ENCODE peak calls at places on chromosomes 12 and 14, in seven cellular contexts. T is upper lobe of right lung; J is lower lobe of right lung; X is HCT116; Y is CD4-positive, alpha-beta T cell; P is endodermal cell; M is astrocyte of the spinal cord. W is an unnamed sample.

GRCh38 chr14:67837011-67837624 is 17.5 kb downstream of the RAD51B start:
- DNase-seq in T (no peak), J (no peak), X (peak; percentile 72), Y (peak; percentile 40), P (peak; percentile 73), M (peak; percentile 87), W (peak; percentile 44)

GRCh38 chr14:74605531-74606223 is 6.4 kb downstream of the LTBP2 start:
- DNase-seq in T (no peak), J (no peak), X (no peak), Y (no peak), P (no peak), M (no peak), W (no peak)

GRCh38 chr14:58633831-58634230 is 3.9 kb upstream of the DACT1 start:
- DNase-seq in T (no peak), J (no peak), X (no peak), Y (no peak), P (no peak), M (peak; percentile 29), W (no peak)

GRCh38 chr14:63174760-63175191 is 29.5 kb upstream of the RHOJ start:
- DNase-seq in T (no peak), J (no peak), X (peak; percentile 12), Y (no peak), P (no peak), M (peak; percentile 79), W (peak; percentile 35)

GRCh38 chr12:121925361-121925725 is 7.0 kb downstream of the CFAP251 start:
- DNase-seq in T (no peak), J (no peak), X (no peak), Y (no peak), P (peak; percentile 60), M (peak; percentile 83), W (no peak)

GRCh38 chr12:111408116-111408440 is 2.4 kb downstream of the SH2B3 start:
- DNase-seq in T (no peak), J (no peak), X (no peak), Y (no peak), P (no peak), M (no peak), W (no peak)

GRCh38 chr14:101736071-101736470 is 25.4 kb upstream of the PPP2R5C start:
- DNase-seq in T (no peak), J (no peak), X (no peak), Y (no peak), P (no peak), M (no peak), W (no peak)

GRCh38 chr12:9133243-9133938 is 17.7 kb upstream of the A2M start:
- DNase-seq in T (no peak), J (no peak), X (no peak), Y (no peak), P (no peak), M (peak; percentile 2), W (no peak)

GRCh38 chr14:74299061-74299545 is 3.6 kb downstream of the ABCD4 start:
- DNase-seq in T (no peak), J (no peak), X (peak; percentile 22), Y (no peak), P (peak; percentile 88), M (peak; percentile 36), W (no peak)

GRCh38 chr14:100526057-100526456 is 61.2 kb downstream of the BEGAIN start:
- DNase-seq in T (peak; percentile 33), J (no peak), X (no peak), Y (no peak), P (no peak), M (no peak), W (no peak)

GRCh38 chr14:51967521-51967920 is 21.8 kb upstream of the RTRAF start:
- DNase-seq in T (no peak), J (no peak), X (no peak), Y (no peak), P (no peak), M (no peak), W (no peak)

GRCh38 chr14:103312006-103312635 is 21.9 kb upstream of the EIF5 start:
- DNase-seq in T (peak; percentile 51), J (no peak), X (no peak), Y (no peak), P (peak; percentile 38), M (no peak), W (no peak)

GRCh38 chr12:60494249-60494648 is 898.4 kb downstream of the SLC16A7 start:
- DNase-seq in T (no peak), J (no peak), X (peak; percentile 31), Y (no peak), P (no peak), M (peak; percentile 47), W (peak; percentile 2)

GRCh38 chr12:106629797-106630669 is 47.2 kb downstream of the RFX4 start:
- DNase-seq in T (no peak), J (no peak), X (no peak), Y (no peak), P (no peak), M (peak; percentile 6), W (no peak)

GRCh38 chr12:117387832-117388231 is 26.4 kb upstream of the NOS1 start:
- DNase-seq in T (no peak), J (no peak), X (no peak), Y (no peak), P (no peak), M (no peak), W (no peak)

GRCh38 chr12:115383668-115384067 is 699.7 kb upstream of the TBX3 start:
- DNase-seq in T (no peak), J (no peak), X (no peak), Y (no peak), P (no peak), M (peak; percentile 66), W (no peak)
- TF ChIP-seq CTCF in T (no peak), J (no peak), X (no peak), Y (no peak), P (no peak), M (no peak), W (no peak)

GRCh38 chr12:112574896-112575558 is 156.3 kb downstream of the PTPN11 start:
- DNase-seq in T (no peak), J (no peak), X (no peak), Y (no peak), P (peak; percentile 65), M (no peak), W (no peak)
- TF ChIP-seq CTCF in T (no peak), J (no peak), X (no peak), Y (no peak), P (no peak), M (no peak), W (no peak)

GRCh38 chr14:37545174-37545573 is 49.9 kb downstream of the FOXA1 start:
- DNase-seq in T (no peak), J (no peak), X (no peak), Y (no peak), P (no peak), M (no peak), W (no peak)
- TF ChIP-seq CTCF in T (no peak), J (no peak), X (no peak), Y (no peak), P (peak; percentile 36), M (no peak), W (no peak)

GRCh38 chr12:89945123-89945522 is 236.5 kb upstream of the ATP2B1 start:
- DNase-seq in T (no peak), J (no peak), X (no peak), Y (no peak), P (no peak), M (no peak), W (no peak)
- TF ChIP-seq CTCF in T (no peak), J (no peak), X (no peak), Y (no peak), P (no peak), M (no peak), W (no peak)

DNA sequence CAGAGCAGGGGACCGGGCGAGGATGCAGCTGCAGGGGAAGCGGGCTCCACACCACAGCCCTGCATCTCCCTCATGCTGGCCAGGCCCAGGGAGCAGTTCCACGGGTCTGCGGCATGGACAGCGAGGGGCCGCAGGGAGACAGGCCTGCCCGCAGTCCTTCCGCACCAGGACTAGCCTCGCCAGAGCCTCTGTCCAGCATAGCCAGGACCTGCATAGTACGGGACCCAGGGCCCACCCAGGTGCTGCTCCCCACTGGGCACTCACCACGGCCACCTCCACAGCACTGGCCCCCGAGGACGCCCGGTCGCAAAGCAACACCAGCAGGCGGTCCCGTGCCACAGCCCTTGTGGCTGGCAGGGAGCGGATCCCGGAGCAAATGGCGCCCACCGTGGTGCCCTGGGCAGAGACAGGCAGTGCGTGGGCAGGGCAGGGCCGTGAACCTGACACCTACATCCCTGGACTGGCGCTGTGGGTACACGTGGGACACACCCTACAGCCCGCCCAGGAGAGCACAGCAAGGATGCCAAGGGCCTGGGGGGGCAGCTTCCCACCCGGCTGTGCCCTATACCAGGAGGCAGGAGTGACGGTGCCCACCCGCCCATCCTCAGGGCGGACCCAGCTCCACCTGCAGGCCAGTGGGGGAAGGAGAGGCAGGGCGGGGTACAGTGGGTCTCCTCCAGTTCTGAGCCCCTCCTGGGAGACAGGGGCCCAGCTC is 23.8 kb downstream of the JAG2 start:
- DNase-seq in T (peak; percentile 63), J (no peak), X (no peak), Y (no peak), P (peak; percentile 48), M (no peak), W (no peak)
- TF ChIP-seq CTCF in T (no peak), J (no peak), X (no peak), Y (no peak), P (peak; percentile 42), M (no peak), W (no peak)

W was measured in GM20000.